ENCODE peak calls at places on chromosomes 4 and X, in seven cellular contexts. One of them, this sample, is unnamed.

GRCh38 chrX:38489341-38489740 is 72.0 kb upstream of the TSPAN7 start:
- DNase-seq in mucosa of descending colon: no peak
- DNase-seq in PC-3: no peak
- DNase-seq in Calu3: no peak
- DNase-seq in A549: no peak
- DNase-seq in bronchial epithelial cell: peak
- DNase-seq in AG10803: no peak
- DNase-seq in this sample: no peak

GRCh38 chr4:89319756-89320155 is 12.2 kb upstream of the GPRIN3 start:
- DNase-seq in mucosa of descending colon: no peak
- DNase-seq in bronchial epithelial cell: peak
- DNase-seq in AG10803: no peak
- DNase-seq in PC-3: no peak
- DNase-seq in Calu3: no peak
- DNase-seq in A549: no peak
- DNase-seq in this sample: no peak

GRCh38 chr4:120198411-120198810 is 131.8 kb upstream of the MAD2L1 start:
- DNase-seq in PC-3: no peak
- DNase-seq in mucosa of descending colon: no peak
- DNase-seq in A549: no peak
- DNase-seq in Calu3: no peak
- DNase-seq in AG10803: peak
- DNase-seq in bronchial epithelial cell: peak
- DNase-seq in this sample: no peak

GRCh38 chrX:39518451-39519212 is 579.1 kb downstream of the BCOR start:
- DNase-seq in bronchial epithelial cell: no peak
- DNase-seq in A549: no peak
- DNase-seq in PC-3: no peak
- DNase-seq in AG10803: no peak
- DNase-seq in Calu3: no peak
- DNase-seq in mucosa of descending colon: no peak
- DNase-seq in this sample: no peak

GRCh38 chrX:12065251-12065650 is 73.0 kb upstream of the FRMPD4 start:
- DNase-seq in A549: no peak
- DNase-seq in mucosa of descending colon: no peak
- DNase-seq in Calu3: peak
- DNase-seq in PC-3: peak
- DNase-seq in bronchial epithelial cell: peak
- DNase-seq in AG10803: peak
- DNase-seq in this sample: no peak

GRCh38 chr4:20084488-20084887 is 167.2 kb upstream of the SLIT2 start:
- DNase-seq in bronchial epithelial cell: no peak
- DNase-seq in mucosa of descending colon: no peak
- DNase-seq in AG10803: no peak
- DNase-seq in PC-3: no peak
- DNase-seq in Calu3: no peak
- DNase-seq in A549: no peak
- DNase-seq in this sample: no peak

GRCh38 chrX:124194209-124194608 is 138.3 kb upstream of the TEX13D start:
- DNase-seq in bronchial epithelial cell: no peak
- DNase-seq in PC-3: no peak
- DNase-seq in Calu3: no peak
- DNase-seq in mucosa of descending colon: no peak
- DNase-seq in AG10803: peak
- DNase-seq in A549: no peak
- DNase-seq in this sample: no peak

GRCh38 chrX:56813318-56813837 is 84.3 kb downstream of the NBDY start:
- DNase-seq in AG10803: peak
- DNase-seq in Calu3: no peak
- DNase-seq in mucosa of descending colon: no peak
- DNase-seq in A549: no peak
- DNase-seq in bronchial epithelial cell: peak
- DNase-seq in PC-3: no peak
- DNase-seq in this sample: no peak

GRCh38 chr4:148442830-148443549 is 776 bp upstream of the NR3C2 start:
- DNase-seq in A549: no peak
- DNase-seq in bronchial epithelial cell: no peak
- DNase-seq in AG10803: no peak
- DNase-seq in mucosa of descending colon: no peak
- DNase-seq in PC-3: no peak
- DNase-seq in Calu3: no peak
- DNase-seq in this sample: no peak

GRCh38 chr4:2044542-2045517 is 14.3 kb upstream of the NAT8L start:
- DNase-seq in PC-3: no peak
- DNase-seq in mucosa of descending colon: no peak
- DNase-seq in A549: no peak
- DNase-seq in bronchial epithelial cell: no peak
- DNase-seq in Calu3: no peak
- DNase-seq in AG10803: no peak
- DNase-seq in this sample: peak

GRCh38 chr4:34043131-34043530 is 2201.2 kb downstream of the ARAP2 start:
- DNase-seq in PC-3: no peak
- DNase-seq in Calu3: no peak
- DNase-seq in AG10803: no peak
- DNase-seq in A549: no peak
- DNase-seq in bronchial epithelial cell: no peak
- DNase-seq in mucosa of descending colon: no peak
- DNase-seq in this sample: no peak

GRCh38 chr4:140943486-140943885 is 187.3 kb upstream of the TBC1D9 start:
- DNase-seq in A549: no peak
- DNase-seq in PC-3: no peak
- DNase-seq in bronchial epithelial cell: no peak
- DNase-seq in AG10803: peak
- DNase-seq in Calu3: no peak
- DNase-seq in mucosa of descending colon: no peak
- DNase-seq in this sample: no peak

GRCh38 chr4:42151568-42152506 is 618 bp downstream of the BEND4 start:
- DNase-seq in A549: no peak
- DNase-seq in Calu3: peak
- DNase-seq in bronchial epithelial cell: no peak
- DNase-seq in AG10803: no peak
- DNase-seq in mucosa of descending colon: peak
- DNase-seq in PC-3: no peak
- DNase-seq in this sample: no peak

GRCh38 chr4:25330335-25330734 is 17.8 kb downstream of the ZCCHC4 start:
- DNase-seq in Calu3: no peak
- DNase-seq in bronchial epithelial cell: no peak
- DNase-seq in mucosa of descending colon: no peak
- DNase-seq in AG10803: no peak
- DNase-seq in PC-3: no peak
- DNase-seq in A549: no peak
- DNase-seq in this sample: no peak

GRCh38 chr4:169912996-169913395 is 113.2 kb downstream of the MFAP3L start:
- DNase-seq in mucosa of descending colon: no peak
- DNase-seq in A549: no peak
- DNase-seq in bronchial epithelial cell: no peak
- DNase-seq in PC-3: no peak
- DNase-seq in AG10803: peak
- DNase-seq in Calu3: no peak
- DNase-seq in this sample: no peak

GRCh38 chrX:53251307-53251706 is 26.3 kb upstream of the KDM5C start:
- DNase-seq in Calu3: no peak
- DNase-seq in AG10803: peak
- DNase-seq in A549: no peak
- DNase-seq in bronchial epithelial cell: no peak
- DNase-seq in mucosa of descending colon: no peak
- DNase-seq in PC-3: no peak
- DNase-seq in this sample: no peak

GRCh38 chr4:141501931-141502330 is 134.5 kb upstream of the IL15 start:
- DNase-seq in Calu3: no peak
- DNase-seq in AG10803: peak
- DNase-seq in A549: no peak
- DNase-seq in mucosa of descending colon: no peak
- DNase-seq in PC-3: no peak
- DNase-seq in bronchial epithelial cell: peak
- DNase-seq in this sample: no peak

GRCh38 chrX:108160309-108160708 is 68.7 kb downstream of the ATG4A start:
- DNase-seq in A549: no peak
- DNase-seq in mucosa of descending colon: no peak
- DNase-seq in bronchial epithelial cell: no peak
- DNase-seq in AG10803: no peak
- DNase-seq in Calu3: no peak
- DNase-seq in PC-3: no peak
- DNase-seq in this sample: no peak

GRCh38 chr4:72974694-72975487 is 94.6 kb downstream of the COX18 start:
- DNase-seq in PC-3: peak
- DNase-seq in A549: no peak
- DNase-seq in mucosa of descending colon: no peak
- DNase-seq in Calu3: no peak
- DNase-seq in bronchial epithelial cell: peak
- DNase-seq in AG10803: peak
- DNase-seq in this sample: no peak

GRCh38 chr4:16183604-16184003 is 42.7 kb downstream of the TAPT1 start:
- DNase-seq in Calu3: no peak
- DNase-seq in PC-3: no peak
- DNase-seq in mucosa of descending colon: no peak
- DNase-seq in AG10803: no peak
- DNase-seq in bronchial epithelial cell: no peak
- DNase-seq in A549: no peak
- DNase-seq in this sample: no peak

GRCh38 chr4:62644372-62644771 is 1444.2 kb downstream of the ADGRL3 start:
- DNase-seq in bronchial epithelial cell: peak
- DNase-seq in A549: no peak
- DNase-seq in mucosa of descending colon: no peak
- DNase-seq in PC-3: peak
- DNase-seq in AG10803: no peak
- DNase-seq in Calu3: no peak
- DNase-seq in this sample: no peak
- TF ChIP-seq CTCF in bronchial epithelial cell: peak
- TF ChIP-seq CTCF in A549: no peak
- TF ChIP-seq CTCF in mucosa of descending colon: no peak
- TF ChIP-seq CTCF in PC-3: peak
- TF ChIP-seq CTCF in AG10803: no peak
- TF ChIP-seq CTCF in Calu3: no peak
- TF ChIP-seq CTCF in this sample: peak

GRCh38 chrX:131818297-131818936 is 204.7 kb upstream of the STK26 start:
- DNase-seq in AG10803: no peak
- DNase-seq in bronchial epithelial cell: no peak
- DNase-seq in Calu3: no peak
- DNase-seq in PC-3: peak
- DNase-seq in A549: no peak
- DNase-seq in mucosa of descending colon: no peak
- DNase-seq in this sample: no peak

GRCh38 chrX:131821945-131822622 is 201.0 kb upstream of the STK26 start:
- DNase-seq in Calu3: no peak
- DNase-seq in A549: no peak
- DNase-seq in mucosa of descending colon: no peak
- DNase-seq in AG10803: no peak
- DNase-seq in bronchial epithelial cell: no peak
- DNase-seq in PC-3: no peak
- DNase-seq in this sample: no peak

GRCh38 chrX:131812847-131813825 is 210.0 kb upstream of the STK26 start:
- DNase-seq in AG10803: peak
- DNase-seq in Calu3: no peak
- DNase-seq in mucosa of descending colon: no peak
- DNase-seq in bronchial epithelial cell: no peak
- DNase-seq in A549: peak
- DNase-seq in PC-3: peak
- DNase-seq in this sample: no peak

DNA sequence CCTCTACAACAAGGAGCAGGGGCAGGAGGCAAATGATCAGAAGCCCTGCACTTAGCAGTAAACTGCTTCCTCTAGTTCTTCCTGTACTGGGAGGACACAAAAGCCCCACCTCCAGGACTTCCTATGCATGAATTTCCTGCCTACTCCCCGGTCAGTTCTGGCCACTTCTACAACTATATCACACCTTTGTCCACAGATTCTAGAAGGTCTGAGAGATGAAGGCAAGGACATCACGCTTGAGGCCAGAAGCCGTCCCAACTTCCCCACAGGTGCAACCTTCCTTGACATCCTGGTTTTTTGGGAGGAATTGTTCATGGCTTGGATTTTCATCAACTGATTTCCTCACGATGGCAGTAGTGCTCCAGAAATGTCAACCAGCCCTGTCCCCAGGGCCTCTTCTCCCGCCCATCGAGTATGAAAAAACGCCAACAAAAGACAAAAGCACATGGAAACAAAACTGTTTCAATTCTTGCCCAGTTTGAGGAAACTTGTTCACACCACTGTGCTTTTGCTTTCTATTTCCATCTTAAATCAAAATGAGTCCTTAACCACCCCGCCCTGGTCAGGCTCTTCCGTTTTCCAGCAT is 206.5 kb upstream of the STK26 start:
- DNase-seq in A549: no peak
- DNase-seq in mucosa of descending colon: no peak
- DNase-seq in AG10803: peak
- DNase-seq in bronchial epithelial cell: no peak
- DNase-seq in PC-3: peak
- DNase-seq in Calu3: no peak
- DNase-seq in this sample: no peak
- TF ChIP-seq CTCF in A549: peak
- TF ChIP-seq CTCF in mucosa of descending colon: no peak
- TF ChIP-seq CTCF in AG10803: peak
- TF ChIP-seq CTCF in bronchial epithelial cell: no peak
- TF ChIP-seq CTCF in PC-3: peak
- TF ChIP-seq CTCF in Calu3: no peak
- TF ChIP-seq CTCF in this sample: no peak

GRCh38 chr4:105473340-105474109 is at the start of gene PPA2:
- DNase-seq in PC-3: peak
- DNase-seq in Calu3: peak
- DNase-seq in A549: peak
- DNase-seq in bronchial epithelial cell: peak
- DNase-seq in AG10803: peak
- DNase-seq in mucosa of descending colon: peak
- DNase-seq in this sample: peak

GRCh38 chr4:105471566-105472176 is 2.2 kb downstream of the PPA2 start:
- DNase-seq in AG10803: peak
- DNase-seq in PC-3: peak
- DNase-seq in mucosa of descending colon: peak
- DNase-seq in Calu3: peak
- DNase-seq in bronchial epithelial cell: peak
- DNase-seq in A549: peak
- DNase-seq in this sample: no peak

GRCh38 chr4:105472871-105473339 is 957 bp downstream of the PPA2 start:
- DNase-seq in A549: no peak
- DNase-seq in mucosa of descending colon: no peak
- DNase-seq in PC-3: peak
- DNase-seq in Calu3: no peak
- DNase-seq in AG10803: peak
- DNase-seq in bronchial epithelial cell: no peak
- DNase-seq in this sample: no peak

DNA sequence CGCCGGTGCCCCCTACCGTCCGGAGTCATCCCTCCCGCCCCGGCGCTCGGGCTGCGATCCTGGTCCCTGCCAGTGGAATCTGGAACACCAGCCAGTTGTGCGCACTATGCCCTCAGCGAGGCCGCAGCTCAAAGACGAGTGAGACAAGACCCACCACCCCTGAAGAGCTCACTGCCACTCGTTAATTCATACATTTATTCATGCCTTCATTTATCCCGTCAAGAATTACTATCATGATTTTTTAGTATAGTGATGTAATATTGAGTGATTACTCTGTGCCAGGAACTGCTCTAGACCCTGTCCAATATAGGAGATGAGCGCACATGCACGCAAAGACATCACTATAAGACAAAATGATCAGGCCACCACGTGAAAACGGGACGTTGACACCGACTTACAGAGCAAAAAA is 252 bp upstream of the PPA2 start:
- DNase-seq in AG10803: peak
- DNase-seq in Calu3: peak
- DNase-seq in PC-3: no peak
- DNase-seq in bronchial epithelial cell: peak
- DNase-seq in mucosa of descending colon: peak
- DNase-seq in A549: peak
- DNase-seq in this sample: peak
- TF ChIP-seq CTCF in AG10803: peak
- TF ChIP-seq CTCF in Calu3: peak
- TF ChIP-seq CTCF in PC-3: peak
- TF ChIP-seq CTCF in bronchial epithelial cell: peak
- TF ChIP-seq CTCF in mucosa of descending colon: peak
- TF ChIP-seq CTCF in A549: no peak
- TF ChIP-seq CTCF in this sample: peak

GRCh38 chr4:163535657-163536056 is 41.2 kb downstream of the TMA16 start:
- DNase-seq in Calu3: no peak
- DNase-seq in AG10803: no peak
- DNase-seq in A549: no peak
- DNase-seq in PC-3: no peak
- DNase-seq in bronchial epithelial cell: no peak
- DNase-seq in mucosa of descending colon: no peak
- DNase-seq in this sample: no peak
- TF ChIP-seq CTCF in Calu3: no peak
- TF ChIP-seq CTCF in AG10803: peak
- TF ChIP-seq CTCF in A549: no peak
- TF ChIP-seq CTCF in PC-3: no peak
- TF ChIP-seq CTCF in bronchial epithelial cell: no peak
- TF ChIP-seq CTCF in mucosa of descending colon: no peak
- TF ChIP-seq CTCF in this sample: no peak

This sample was measured in osteocyte.